ENCODE peak calls at places on chromosomes 1 and 21, in six cellular contexts. One of them, this sample, is unnamed.

GRCh38 chr1:223811634-223812101 is 34.1 kb downstream of the TP53BP2 start:
- DNase-seq in GM04504: peak
- DNase-seq in GM12865: peak
- DNase-seq in Right ventricle myocardium superior: no peak
- DNase-seq in T-cell: no peak
- DNase-seq in fibroblast of the conjunctiva: no peak
- DNase-seq in this sample: no peak

GRCh38 chr1:30314591-30314990 is 408.8 kb downstream of the MATN1 start:
- DNase-seq in fibroblast of the conjunctiva: no peak
- DNase-seq in Right ventricle myocardium superior: no peak
- DNase-seq in T-cell: no peak
- DNase-seq in GM12865: no peak
- DNase-seq in GM04504: no peak
- DNase-seq in this sample: no peak

GRCh38 chr1:184287001-184287400 is 99.8 kb upstream of the C1orf21 start:
- DNase-seq in fibroblast of the conjunctiva: no peak
- DNase-seq in Right ventricle myocardium superior: no peak
- DNase-seq in T-cell: no peak
- DNase-seq in GM12865: no peak
- DNase-seq in GM04504: no peak
- DNase-seq in this sample: no peak

GRCh38 chr1:117611121-117611601 is 5.3 kb downstream of the TENT5C start:
- DNase-seq in T-cell: no peak
- DNase-seq in fibroblast of the conjunctiva: no peak
- DNase-seq in Right ventricle myocardium superior: no peak
- DNase-seq in GM04504: no peak
- DNase-seq in GM12865: no peak
- DNase-seq in this sample: no peak

GRCh38 chr21:41207401-41208388 is 39.7 kb downstream of the BACE2 start:
- DNase-seq in T-cell: no peak
- DNase-seq in GM04504: peak
- DNase-seq in GM12865: peak
- DNase-seq in fibroblast of the conjunctiva: peak
- DNase-seq in Right ventricle myocardium superior: peak
- DNase-seq in this sample: peak

GRCh38 chr1:204647114-204647804 is 38.3 kb downstream of the LRRN2 start:
- DNase-seq in fibroblast of the conjunctiva: peak
- DNase-seq in GM04504: peak
- DNase-seq in Right ventricle myocardium superior: no peak
- DNase-seq in GM12865: peak
- DNase-seq in T-cell: no peak
- DNase-seq in this sample: peak

GRCh38 chr1:185776521-185776920 is 42.3 kb downstream of the HMCN1 start:
- DNase-seq in GM04504: no peak
- DNase-seq in fibroblast of the conjunctiva: no peak
- DNase-seq in T-cell: no peak
- DNase-seq in Right ventricle myocardium superior: no peak
- DNase-seq in GM12865: no peak
- DNase-seq in this sample: no peak

GRCh38 chr21:18801468-18801867 is 397.9 kb upstream of the TMPRSS15 start:
- DNase-seq in GM04504: no peak
- DNase-seq in T-cell: no peak
- DNase-seq in fibroblast of the conjunctiva: no peak
- DNase-seq in Right ventricle myocardium superior: no peak
- DNase-seq in GM12865: no peak
- DNase-seq in this sample: no peak

GRCh38 chr1:179206817-179207216 is 22.7 kb downstream of the ABL2 start:
- DNase-seq in GM12865: no peak
- DNase-seq in GM04504: no peak
- DNase-seq in T-cell: no peak
- DNase-seq in fibroblast of the conjunctiva: no peak
- DNase-seq in Right ventricle myocardium superior: no peak
- DNase-seq in this sample: no peak

GRCh38 chr21:38853421-38853919 is 47.7 kb downstream of the ETS2 start:
- DNase-seq in GM04504: no peak
- DNase-seq in GM12865: peak
- DNase-seq in fibroblast of the conjunctiva: peak
- DNase-seq in Right ventricle myocardium superior: no peak
- DNase-seq in T-cell: no peak
- DNase-seq in this sample: peak

GRCh38 chr1:100896481-100896982 is 642 bp downstream of the SLC30A7 start:
- DNase-seq in Right ventricle myocardium superior: no peak
- DNase-seq in T-cell: peak
- DNase-seq in GM12865: peak
- DNase-seq in fibroblast of the conjunctiva: no peak
- DNase-seq in GM04504: peak
- DNase-seq in this sample: peak

GRCh38 chr1:19342894-19343616 is 30.9 kb downstream of the SLC66A1 start:
- DNase-seq in GM12865: no peak
- DNase-seq in GM04504: no peak
- DNase-seq in fibroblast of the conjunctiva: no peak
- DNase-seq in T-cell: no peak
- DNase-seq in Right ventricle myocardium superior: peak
- DNase-seq in this sample: no peak

GRCh38 chr1:65992160-65993046 is 199.7 kb downstream of the PDE4B start:
- DNase-seq in Right ventricle myocardium superior: no peak
- DNase-seq in GM12865: no peak
- DNase-seq in T-cell: no peak
- DNase-seq in fibroblast of the conjunctiva: no peak
- DNase-seq in GM04504: no peak
- DNase-seq in this sample: no peak